ENCODE peak calls at places on chromosome 6, in nine cellular contexts. One of them, this sample, is unnamed.

GRCh38 chr6:34386316-34387137 is 5.9 kb downstream of the NUDT3 start:
- DNase-seq in IMR-90: peak
- DNase-seq in AG04450: peak
- DNase-seq in upper lobe of right lung: no peak
- DNase-seq in heart right ventricle: no peak
- DNase-seq in GM23338: no peak
- DNase-seq in sigmoid colon: peak
- DNase-seq in BE2C: no peak
- DNase-seq in nephron progenitor cell: no peak
- DNase-seq in this sample: no peak

GRCh38 chr6:47407295-47408281 is 70.0 kb upstream of the CD2AP start:
- DNase-seq in BE2C: no peak
- DNase-seq in GM23338: no peak
- DNase-seq in upper lobe of right lung: no peak
- DNase-seq in sigmoid colon: no peak
- DNase-seq in AG04450: no peak
- DNase-seq in IMR-90: no peak
- DNase-seq in nephron progenitor cell: no peak
- DNase-seq in heart right ventricle: no peak
- DNase-seq in this sample: no peak

GRCh38 chr6:41053056-41053455 is at the start of gene APOBEC2:
- DNase-seq in upper lobe of right lung: no peak
- DNase-seq in sigmoid colon: peak
- DNase-seq in heart right ventricle: peak
- DNase-seq in GM23338: no peak
- DNase-seq in nephron progenitor cell: no peak
- DNase-seq in BE2C: peak
- DNase-seq in IMR-90: no peak
- DNase-seq in AG04450: no peak
- DNase-seq in this sample: no peak

GRCh38 chr6:56693988-56694387 is 51.3 kb upstream of the DST start:
- DNase-seq in nephron progenitor cell: no peak
- DNase-seq in GM23338: no peak
- DNase-seq in AG04450: no peak
- DNase-seq in sigmoid colon: no peak
- DNase-seq in upper lobe of right lung: no peak
- DNase-seq in BE2C: no peak
- DNase-seq in IMR-90: no peak
- DNase-seq in heart right ventricle: no peak
- DNase-seq in this sample: no peak

GRCh38 chr6:136783495-136784270 is 8.6 kb downstream of the MAP3K5 start:
- DNase-seq in nephron progenitor cell: no peak
- DNase-seq in heart right ventricle: peak
- DNase-seq in BE2C: no peak
- DNase-seq in sigmoid colon: no peak
- DNase-seq in AG04450: no peak
- DNase-seq in upper lobe of right lung: peak
- DNase-seq in IMR-90: no peak
- DNase-seq in GM23338: no peak
- DNase-seq in this sample: no peak

GRCh38 chr6:170176621-170177382 is 114.1 kb downstream of the DLL1 start:
- DNase-seq in upper lobe of right lung: no peak
- DNase-seq in AG04450: no peak
- DNase-seq in IMR-90: no peak
- DNase-seq in nephron progenitor cell: no peak
- DNase-seq in GM23338: no peak
- DNase-seq in heart right ventricle: no peak
- DNase-seq in sigmoid colon: no peak
- DNase-seq in BE2C: no peak
- DNase-seq in this sample: no peak

GRCh38 chr6:25138697-25139051 is 140.5 kb upstream of the CARMIL1 start:
- DNase-seq in sigmoid colon: no peak
- DNase-seq in nephron progenitor cell: no peak
- DNase-seq in BE2C: no peak
- DNase-seq in IMR-90: peak
- DNase-seq in upper lobe of right lung: no peak
- DNase-seq in AG04450: no peak
- DNase-seq in GM23338: no peak
- DNase-seq in heart right ventricle: no peak
- DNase-seq in this sample: no peak

GRCh38 chr6:108796875-108797274 is 51.3 kb upstream of the ARMC2 start:
- DNase-seq in BE2C: no peak
- DNase-seq in IMR-90: peak
- DNase-seq in nephron progenitor cell: no peak
- DNase-seq in GM23338: no peak
- DNase-seq in sigmoid colon: no peak
- DNase-seq in heart right ventricle: no peak
- DNase-seq in upper lobe of right lung: no peak
- DNase-seq in AG04450: no peak
- DNase-seq in this sample: no peak

GRCh38 chr6:122676688-122677087 is 66.5 kb downstream of the PKIB start:
- DNase-seq in heart right ventricle: no peak
- DNase-seq in GM23338: no peak
- DNase-seq in nephron progenitor cell: no peak
- DNase-seq in BE2C: no peak
- DNase-seq in IMR-90: no peak
- DNase-seq in upper lobe of right lung: no peak
- DNase-seq in AG04450: no peak
- DNase-seq in sigmoid colon: no peak
- DNase-seq in this sample: no peak

GRCh38 chr6:144416244-144416643 is 131.1 kb downstream of the UTRN start:
- DNase-seq in nephron progenitor cell: no peak
- DNase-seq in BE2C: no peak
- DNase-seq in heart right ventricle: no peak
- DNase-seq in upper lobe of right lung: no peak
- DNase-seq in AG04450: no peak
- DNase-seq in sigmoid colon: no peak
- DNase-seq in GM23338: no peak
- DNase-seq in IMR-90: no peak
- DNase-seq in this sample: no peak

GRCh38 chr6:89736887-89737286 is 82.7 kb downstream of the MDN1 start:
- DNase-seq in GM23338: no peak
- DNase-seq in heart right ventricle: no peak
- DNase-seq in BE2C: no peak
- DNase-seq in nephron progenitor cell: no peak
- DNase-seq in AG04450: no peak
- DNase-seq in upper lobe of right lung: no peak
- DNase-seq in sigmoid colon: no peak
- DNase-seq in IMR-90: no peak
- DNase-seq in this sample: no peak

GRCh38 chr6:70734979-70735378 is 67.3 kb downstream of the SMAP1 start:
- DNase-seq in GM23338: no peak
- DNase-seq in BE2C: no peak
- DNase-seq in AG04450: no peak
- DNase-seq in heart right ventricle: no peak
- DNase-seq in upper lobe of right lung: no peak
- DNase-seq in IMR-90: no peak
- DNase-seq in nephron progenitor cell: no peak
- DNase-seq in sigmoid colon: no peak
- DNase-seq in this sample: no peak

GRCh38 chr6:27059621-27060425 is 187.7 kb upstream of the PRSS16 start:
- DNase-seq in GM23338: no peak
- DNase-seq in heart right ventricle: no peak
- DNase-seq in IMR-90: peak
- DNase-seq in sigmoid colon: no peak
- DNase-seq in nephron progenitor cell: no peak
- DNase-seq in upper lobe of right lung: no peak
- DNase-seq in BE2C: peak
- DNase-seq in AG04450: no peak
- DNase-seq in this sample: no peak

GRCh38 chr6:6560909-6561308 is 27.6 kb upstream of the LY86 start:
- DNase-seq in IMR-90: no peak
- DNase-seq in nephron progenitor cell: no peak
- DNase-seq in BE2C: no peak
- DNase-seq in upper lobe of right lung: no peak
- DNase-seq in sigmoid colon: no peak
- DNase-seq in AG04450: no peak
- DNase-seq in heart right ventricle: no peak
- DNase-seq in GM23338: no peak
- DNase-seq in this sample: no peak

GRCh38 chr6:217048-217659 is 75.1 kb upstream of the DUSP22 start:
- DNase-seq in heart right ventricle: no peak
- DNase-seq in nephron progenitor cell: peak
- DNase-seq in GM23338: peak
- DNase-seq in IMR-90: no peak
- DNase-seq in BE2C: peak
- DNase-seq in AG04450: no peak
- DNase-seq in sigmoid colon: no peak
- DNase-seq in upper lobe of right lung: peak
- DNase-seq in this sample: no peak

GRCh38 chr6:160882741-160883340 is 108.7 kb upstream of the MAP3K4 start:
- DNase-seq in heart right ventricle: no peak
- DNase-seq in AG04450: no peak
- DNase-seq in nephron progenitor cell: no peak
- DNase-seq in sigmoid colon: no peak
- DNase-seq in upper lobe of right lung: no peak
- DNase-seq in IMR-90: no peak
- DNase-seq in GM23338: no peak
- DNase-seq in BE2C: no peak
- DNase-seq in this sample: no peak

GRCh38 chr6:40792183-40792582 is 205.0 kb upstream of the LRFN2 start:
- DNase-seq in upper lobe of right lung: no peak
- DNase-seq in AG04450: no peak
- DNase-seq in BE2C: no peak
- DNase-seq in nephron progenitor cell: no peak
- DNase-seq in GM23338: no peak
- DNase-seq in sigmoid colon: no peak
- DNase-seq in heart right ventricle: no peak
- DNase-seq in IMR-90: no peak
- DNase-seq in this sample: no peak

GRCh38 chr6:1311400-1312192 is at the start of gene FOXQ1:
- DNase-seq in AG04450: no peak
- DNase-seq in BE2C: no peak
- DNase-seq in GM23338: peak
- DNase-seq in upper lobe of right lung: peak
- DNase-seq in heart right ventricle: no peak
- DNase-seq in sigmoid colon: no peak
- DNase-seq in nephron progenitor cell: peak
- DNase-seq in IMR-90: peak
- DNase-seq in this sample: no peak

GRCh38 chr6:75145211-75145610 is 60.6 kb downstream of the COL12A1 start:
- DNase-seq in nephron progenitor cell: no peak
- DNase-seq in GM23338: no peak
- DNase-seq in BE2C: no peak
- DNase-seq in AG04450: no peak
- DNase-seq in sigmoid colon: no peak
- DNase-seq in heart right ventricle: no peak
- DNase-seq in IMR-90: no peak
- DNase-seq in upper lobe of right lung: no peak
- DNase-seq in this sample: no peak

GRCh38 chr6:75147512-75147911 is 58.3 kb downstream of the COL12A1 start:
- DNase-seq in IMR-90: peak
- DNase-seq in BE2C: no peak
- DNase-seq in sigmoid colon: no peak
- DNase-seq in upper lobe of right lung: no peak
- DNase-seq in heart right ventricle: no peak
- DNase-seq in GM23338: no peak
- DNase-seq in AG04450: peak
- DNase-seq in nephron progenitor cell: no peak
- DNase-seq in this sample: no peak

GRCh38 chr6:75143186-75143585 is 62.7 kb downstream of the COL12A1 start:
- DNase-seq in GM23338: no peak
- DNase-seq in IMR-90: peak
- DNase-seq in BE2C: no peak
- DNase-seq in nephron progenitor cell: no peak
- DNase-seq in upper lobe of right lung: no peak
- DNase-seq in sigmoid colon: no peak
- DNase-seq in heart right ventricle: no peak
- DNase-seq in AG04450: peak
- DNase-seq in this sample: no peak

GRCh38 chr6:75144396-75144795 is 61.5 kb downstream of the COL12A1 start:
- DNase-seq in nephron progenitor cell: no peak
- DNase-seq in BE2C: no peak
- DNase-seq in heart right ventricle: no peak
- DNase-seq in upper lobe of right lung: no peak
- DNase-seq in GM23338: no peak
- DNase-seq in AG04450: no peak
- DNase-seq in IMR-90: no peak
- DNase-seq in sigmoid colon: no peak
- DNase-seq in this sample: no peak

GRCh38 chr6:75145976-75146375 is 59.9 kb downstream of the COL12A1 start:
- DNase-seq in IMR-90: no peak
- DNase-seq in BE2C: no peak
- DNase-seq in upper lobe of right lung: no peak
- DNase-seq in AG04450: no peak
- DNase-seq in GM23338: peak
- DNase-seq in nephron progenitor cell: no peak
- DNase-seq in sigmoid colon: no peak
- DNase-seq in heart right ventricle: no peak
- DNase-seq in this sample: no peak
- TF ChIP-seq CTCF in IMR-90: no peak
- TF ChIP-seq CTCF in BE2C: no peak
- TF ChIP-seq CTCF in upper lobe of right lung: no peak
- TF ChIP-seq CTCF in AG04450: no peak
- TF ChIP-seq CTCF in GM23338: peak
- TF ChIP-seq CTCF in nephron progenitor cell: no peak
- TF ChIP-seq CTCF in sigmoid colon: no peak
- TF ChIP-seq CTCF in heart right ventricle: no peak
- TF ChIP-seq CTCF in this sample: peak

GRCh38 chr6:4153514-4153985 is 18.2 kb upstream of the ECI2 start:
- DNase-seq in nephron progenitor cell: no peak
- DNase-seq in BE2C: no peak
- DNase-seq in GM23338: no peak
- DNase-seq in upper lobe of right lung: no peak
- DNase-seq in heart right ventricle: no peak
- DNase-seq in IMR-90: no peak
- DNase-seq in sigmoid colon: no peak
- DNase-seq in AG04450: no peak
- DNase-seq in this sample: no peak
- TF ChIP-seq CTCF in nephron progenitor cell: no peak
- TF ChIP-seq CTCF in BE2C: no peak
- TF ChIP-seq CTCF in GM23338: no peak
- TF ChIP-seq CTCF in upper lobe of right lung: no peak
- TF ChIP-seq CTCF in heart right ventricle: no peak
- TF ChIP-seq CTCF in IMR-90: no peak
- TF ChIP-seq CTCF in sigmoid colon: no peak
- TF ChIP-seq CTCF in AG04450: no peak
- TF ChIP-seq CTCF in this sample: no peak

DNA sequence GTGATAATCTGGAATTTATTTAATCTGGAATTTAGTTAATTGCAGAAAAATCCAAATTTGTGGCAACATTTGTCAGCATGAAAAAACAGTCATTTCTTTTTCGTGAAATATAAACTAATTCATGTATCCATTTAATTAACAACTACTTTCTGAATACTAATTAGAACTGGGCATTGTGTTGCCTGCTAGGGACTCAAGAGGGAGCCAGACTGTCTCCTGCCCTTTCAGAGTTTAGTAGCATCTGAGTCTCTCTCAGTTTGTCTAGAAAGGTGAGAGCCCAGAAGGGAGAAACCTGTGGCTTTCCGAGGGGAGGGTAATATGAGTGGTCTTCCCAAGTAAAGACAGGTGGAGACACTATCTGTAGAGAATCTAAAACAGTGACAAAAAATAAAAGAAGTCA is 210.9 kb upstream of the HDDC2 start:
- DNase-seq in nephron progenitor cell: no peak
- DNase-seq in heart right ventricle: no peak
- DNase-seq in IMR-90: no peak
- DNase-seq in GM23338: peak
- DNase-seq in sigmoid colon: no peak
- DNase-seq in BE2C: no peak
- DNase-seq in AG04450: no peak
- DNase-seq in upper lobe of right lung: no peak
- DNase-seq in this sample: no peak
- TF ChIP-seq CTCF in nephron progenitor cell: no peak
- TF ChIP-seq CTCF in heart right ventricle: no peak
- TF ChIP-seq CTCF in IMR-90: peak
- TF ChIP-seq CTCF in GM23338: peak
- TF ChIP-seq CTCF in sigmoid colon: no peak
- TF ChIP-seq CTCF in BE2C: peak
- TF ChIP-seq CTCF in AG04450: no peak
- TF ChIP-seq CTCF in upper lobe of right lung: peak
- TF ChIP-seq CTCF in this sample: peak

GRCh38 chr6:118288355-118289124 is 259.6 kb upstream of the PLN start:
- DNase-seq in AG04450: no peak
- DNase-seq in IMR-90: peak
- DNase-seq in upper lobe of right lung: no peak
- DNase-seq in nephron progenitor cell: no peak
- DNase-seq in sigmoid colon: no peak
- DNase-seq in GM23338: peak
- DNase-seq in BE2C: no peak
- DNase-seq in heart right ventricle: no peak
- DNase-seq in this sample: no peak
- TF ChIP-seq CTCF in AG04450: peak
- TF ChIP-seq CTCF in IMR-90: peak
- TF ChIP-seq CTCF in upper lobe of right lung: peak
- TF ChIP-seq CTCF in nephron progenitor cell: no peak
- TF ChIP-seq CTCF in sigmoid colon: no peak
- TF ChIP-seq CTCF in GM23338: peak
- TF ChIP-seq CTCF in BE2C: peak
- TF ChIP-seq CTCF in heart right ventricle: peak
- TF ChIP-seq CTCF in this sample: peak